ENCODE peak calls at places on chromosomes 16 and 17, in five cellular contexts. K is coronary artery; Q is cardiac muscle cell; Y is CD8-positive, alpha-beta T cell; I is WERI-Rb-1. W is an unnamed sample.

GRCh38 chr16:78553268-78554044 is 454.0 kb downstream of the WWOX start:
- DNase-seq in K (no peak), Q (no peak), Y (no peak), I (no peak), W (no peak)

GRCh38 chr17:74114881-74115470 is 88.5 kb upstream of the RPL38 start:
- DNase-seq in K (no peak), Q (no peak), Y (no peak), I (no peak), W (no peak)

GRCh38 chr17:869567-870530 is 87.7 kb downstream of the MRM3 start:
- DNase-seq in K (peak; percentile 84), Q (no peak), Y (no peak), I (no peak), W (no peak)

GRCh38 chr16:75733305-75734141 is 7.2 kb upstream of the CPHXL start:
- DNase-seq in K (no peak), Q (no peak), Y (no peak), I (peak; percentile 70), W (peak; percentile 85)

GRCh38 chr17:38572665-38573365 is 32.9 kb downstream of the SRCIN1 start:
- DNase-seq in K (no peak), Q (peak; percentile 83), Y (no peak), I (peak; percentile 48), W (no peak)

GRCh38 chr16:88731699-88732098 is 25.4 kb downstream of the CTU2 start:
- DNase-seq in K (no peak), Q (no peak), Y (no peak), I (no peak), W (no peak)

GRCh38 chr16:50146479-50147435 is 6.3 kb upstream of the TENT4B start:
- DNase-seq in K (no peak), Q (no peak), Y (no peak), I (no peak), W (no peak)

GRCh38 chr17:59371426-59372099 is 40.1 kb downstream of the YPEL2 start:
- DNase-seq in K (peak; percentile 91), Q (no peak), Y (no peak), I (peak; percentile 64), W (no peak)

GRCh38 chr16:85812031-85812807 is 12.7 kb downstream of the COX4I1 start:
- DNase-seq in K (no peak), Q (no peak), Y (no peak), I (no peak), W (no peak)

GRCh38 chr16:4293822-4294457 is 21.1 kb upstream of the TFAP4 start:
- DNase-seq in K (no peak), Q (peak; percentile 91), Y (no peak), I (peak; percentile 52), W (no peak)

GRCh38 chr17:27065588-27065987 is 228.3 kb upstream of the WSB1 start:
- DNase-seq in K (no peak), Q (no peak), Y (no peak), I (no peak), W (no peak)

GRCh38 chr17:63946440-63947363 is 14.6 kb upstream of the CD79B start:
- DNase-seq in K (no peak), Q (peak; percentile 75), Y (peak; percentile 61), I (peak; percentile 80), W (no peak)

GRCh38 chr17:17080781-17081180 is 38.5 kb downstream of the MPRIP start:
- DNase-seq in K (no peak), Q (no peak), Y (no peak), I (no peak), W (no peak)

GRCh38 chr16:56869513-56870270 is 4.7 kb downstream of the SLC12A3 start:
- DNase-seq in K (no peak), Q (no peak), Y (no peak), I (peak; percentile 27), W (no peak)

GRCh38 chr17:80922580-80923160 is 69.0 kb upstream of the CHMP6 start:
- DNase-seq in K (no peak), Q (no peak), Y (no peak), I (no peak), W (no peak)

GRCh38 chr16:57764341-57765159 is 29.0 kb downstream of the KATNB1 start:
- DNase-seq in K (no peak), Q (no peak), Y (peak; percentile 45), I (peak; percentile 56), W (peak; percentile 41)

GRCh38 chr17:51147641-51148040 is 5.7 kb upstream of the NME1 start:
- DNase-seq in K (no peak), Q (no peak), Y (no peak), I (no peak), W (no peak)

GRCh38 chr17:18066866-18067265 is 20.9 kb upstream of the DRG2 start:
- DNase-seq in K (no peak), Q (no peak), Y (no peak), I (no peak), W (no peak)

GRCh38 chr16:54651440-54651839 is 279.2 kb upstream of the IRX5 start:
- DNase-seq in K (no peak), Q (no peak), Y (no peak), I (no peak), W (no peak)

DNA sequence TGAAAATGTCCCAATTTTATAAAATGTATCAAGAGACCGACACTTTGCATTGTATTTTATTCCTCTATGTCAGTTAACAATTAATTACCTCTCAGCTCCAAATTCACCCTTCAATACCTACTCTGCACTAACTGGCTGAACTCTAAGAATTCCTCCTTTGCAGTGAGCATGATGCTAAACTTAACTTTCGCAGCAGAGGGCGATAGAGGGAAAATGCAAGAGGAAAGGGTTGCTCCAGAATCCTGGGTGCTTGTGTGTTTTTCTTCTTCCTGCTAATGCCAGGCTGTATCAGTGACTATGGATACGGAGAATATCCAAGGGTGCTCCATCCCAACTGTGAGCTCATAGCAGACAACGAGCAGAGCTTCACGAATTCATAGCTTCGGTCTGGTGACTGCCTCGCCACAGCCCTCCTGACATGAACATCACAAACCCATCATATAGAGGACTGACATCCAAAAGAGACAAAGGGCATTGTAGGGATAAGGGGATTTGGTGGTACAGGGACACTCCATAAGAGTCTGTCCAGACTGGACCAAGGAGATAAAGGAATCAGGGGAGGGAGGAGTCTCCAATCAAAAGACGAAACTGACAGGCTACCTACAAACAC is 172.9 kb downstream of the STX8 start:
- DNase-seq in K (no peak), Q (peak; percentile 13), Y (no peak), I (peak; percentile 55), W (no peak)
- TF ChIP-seq CTCF in K (no peak), Q (peak; percentile 63), Y (no peak), I (peak; percentile 58), W (peak; percentile 46)

DNA sequence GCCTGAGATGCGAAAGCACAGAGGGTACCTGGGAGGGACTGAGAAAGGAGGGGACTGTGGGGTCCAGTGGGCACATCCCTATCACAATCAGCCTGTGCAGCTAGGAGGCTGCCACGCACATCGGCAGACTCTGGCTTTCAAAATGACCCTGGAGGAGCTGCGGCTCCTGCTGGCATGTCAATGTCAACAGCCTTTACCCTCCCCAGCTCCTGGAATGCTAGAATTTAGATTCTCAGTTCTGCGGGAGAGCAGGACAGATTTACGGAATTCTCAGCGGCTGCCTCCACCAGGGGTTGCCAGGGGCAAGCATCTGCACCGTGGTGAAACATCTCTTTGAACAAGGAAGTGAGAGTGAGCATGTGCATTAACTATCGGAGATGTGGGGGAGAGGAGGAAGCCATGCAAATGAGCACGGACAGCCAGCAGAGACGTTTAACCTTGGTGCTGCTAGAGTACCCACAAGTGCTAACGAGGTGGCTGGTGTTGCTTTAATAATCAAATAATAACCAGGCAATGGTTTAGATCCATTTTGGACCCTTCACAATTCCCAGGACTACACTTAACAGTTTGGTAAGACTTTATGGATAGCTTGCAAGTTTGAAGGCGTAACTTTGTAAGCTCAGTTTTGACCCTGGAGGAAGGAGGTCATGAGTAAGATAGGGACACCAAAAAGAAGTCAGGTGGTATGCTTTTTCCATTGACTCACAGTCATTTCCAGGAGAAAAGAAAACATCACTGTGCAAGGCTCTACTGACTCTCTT is 54.1 kb downstream of the XYLT1 start:
- DNase-seq in K (no peak), Q (peak; percentile 59), Y (peak; percentile 56), I (no peak), W (no peak)
- TF ChIP-seq CTCF in K (no peak), Q (peak; percentile 9), Y (peak; percentile 43), I (no peak), W (peak; percentile 25)

DNA sequence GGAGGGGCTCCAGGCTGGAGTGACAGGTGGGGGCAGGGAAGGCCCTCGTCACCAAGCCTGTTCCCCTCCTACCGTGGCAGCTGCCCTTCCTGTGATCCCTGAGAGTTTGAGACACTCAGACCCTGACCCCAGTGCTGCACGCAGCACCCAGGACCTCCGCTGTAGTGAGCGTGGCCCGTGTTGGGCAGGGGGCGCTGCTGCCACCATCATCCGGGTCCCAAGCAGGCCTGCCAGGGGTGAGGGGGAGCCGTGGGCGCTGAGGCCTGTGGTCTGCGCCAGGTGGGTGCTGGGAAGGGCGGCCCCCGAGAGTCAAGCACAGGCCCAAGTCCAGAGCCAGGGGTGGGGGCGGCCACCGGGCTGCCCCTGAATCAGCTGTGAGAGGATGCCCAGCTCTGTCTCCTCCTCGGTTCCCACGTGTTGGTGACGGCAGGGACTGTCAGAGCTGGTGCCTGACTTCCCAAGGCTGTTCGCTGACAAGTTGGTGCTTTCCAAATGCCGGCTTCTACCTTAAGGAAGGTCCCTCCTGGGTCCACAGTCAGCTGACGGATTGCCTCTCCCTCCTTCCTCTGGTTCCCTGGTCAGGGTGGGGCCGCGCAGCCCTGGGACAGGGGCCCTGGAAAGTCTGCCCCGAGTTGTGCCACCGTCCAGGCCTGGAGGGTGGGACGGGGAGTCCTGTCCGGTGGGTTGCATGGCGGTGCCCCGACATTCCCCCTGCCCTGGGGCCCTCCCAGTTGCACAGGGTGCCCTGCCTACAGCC is 31.1 kb downstream of the TPSG1 start:
- DNase-seq in K (no peak), Q (no peak), Y (no peak), I (no peak), W (no peak)
- TF ChIP-seq CTCF in K (no peak), Q (no peak), Y (no peak), I (peak; percentile 32), W (no peak)

GRCh38 chr17:76102944-76103273 is 678 bp downstream of the EXOC7 start:
- DNase-seq in K (no peak), Q (no peak), Y (no peak), I (no peak), W (no peak)

GRCh38 chr17:76104140-76104895 is 731 bp upstream of the EXOC7 start:
- DNase-seq in K (no peak), Q (no peak), Y (no peak), I (no peak), W (no peak)

GRCh38 chr17:76104896-76105231 is 1.3 kb upstream of the EXOC7 start:
- DNase-seq in K (no peak), Q (no peak), Y (no peak), I (no peak), W (no peak)

GRCh38 chr17:76107507-76107906 is 3.9 kb upstream of the EXOC7 start:
- DNase-seq in K (no peak), Q (no peak), Y (no peak), I (no peak), W (no peak)

DNA sequence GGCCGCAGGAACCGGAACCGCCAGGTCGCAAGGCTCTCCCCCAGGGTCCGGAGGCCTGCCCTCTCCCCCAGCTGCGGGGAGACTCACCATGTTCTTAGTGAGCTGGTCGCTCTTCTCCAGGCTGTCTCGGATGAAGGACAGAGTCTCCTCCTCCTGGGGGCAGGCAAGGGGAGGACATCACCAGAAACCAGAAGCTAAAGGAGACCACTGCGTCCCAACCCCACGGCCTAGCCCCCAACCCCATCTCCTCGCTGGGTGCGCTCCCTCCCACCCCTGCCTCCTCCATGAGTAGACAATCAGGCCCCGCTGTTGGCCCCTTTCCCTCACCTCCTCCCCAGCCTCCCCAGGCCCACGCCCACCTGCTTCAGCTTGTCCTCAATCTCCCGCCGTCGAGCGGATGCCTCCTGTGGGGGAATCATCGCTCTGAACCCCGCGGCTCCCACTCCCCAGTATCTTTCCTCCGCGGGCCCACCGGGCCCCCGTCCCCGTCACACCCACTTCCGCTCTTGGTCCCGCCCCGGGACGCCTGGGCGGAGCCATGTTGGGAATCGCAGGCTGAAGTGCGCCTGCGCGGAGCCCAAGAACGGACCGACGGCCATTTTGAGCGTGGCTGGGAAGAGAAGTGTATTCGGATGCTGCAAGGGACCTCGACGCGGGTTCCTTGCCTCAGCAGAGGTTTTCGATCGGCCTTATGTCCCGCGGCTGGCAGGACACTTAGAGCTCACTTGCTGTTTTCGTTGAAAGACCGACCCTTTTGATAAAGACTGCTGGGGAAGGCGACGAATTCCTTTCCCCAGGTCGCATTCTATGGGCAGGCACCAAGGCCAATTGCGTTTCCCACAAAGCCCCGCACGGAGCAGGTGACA is at the start of gene EXOC7:
- DNase-seq in K (peak; percentile 93), Q (peak; percentile 97), Y (peak; percentile 88), I (peak; percentile 95), W (peak; percentile 68)
- TF ChIP-seq CTCF in K (no peak), Q (no peak), Y (no peak), I (no peak), W (no peak)

W was measured in AG04450.